ENCODE peak calls at places on chromosome 18, in five cellular contexts. R is OCI-LY7, V is neural progenitor cell, I is adrenal gland, N is heart right ventricle. P is an unnamed sample.

GRCh38 chr18:77134611-77135010 is 2.0 kb upstream of the MBP start:
- DNase-seq in N (no peak), R (no peak), I (no peak), V (no peak), P (no peak)

GRCh38 chr18:56009451-56009850 is 421.5 kb upstream of the TCF4 start:
- DNase-seq in R (no peak), V (peak), I (no peak), N (no peak), P (no peak)

GRCh38 chr18:37457337-37457736 is 108.3 kb downstream of the CELF4 start:
- DNase-seq in R (no peak), N (no peak), I (no peak), V (peak), P (no peak)

GRCh38 chr18:23121133-23121532 is 14.2 kb upstream of the CABLES1 start:
- DNase-seq in N (no peak), R (no peak), I (no peak), V (no peak), P (peak)

GRCh38 chr18:4125246-4125938 is 329.7 kb downstream of the DLGAP1 start:
- DNase-seq in N (peak), R (no peak), V (peak), I (no peak), P (no peak)

GRCh38 chr18:52670903-52671302 is 330.9 kb downstream of the DCC start:
- DNase-seq in R (peak), I (no peak), V (no peak), N (no peak), P (no peak)

GRCh38 chr18:75167759-75168211 is 41.2 kb downstream of the PTGR3 start:
- DNase-seq in R (no peak), I (peak), V (no peak), N (no peak), P (no peak)

GRCh38 chr18:50161806-50162205 is 33.1 kb downstream of the MYO5B start:
- DNase-seq in N (no peak), I (no peak), R (no peak), V (no peak), P (no peak)

GRCh38 chr18:42028232-42028832 is 73.3 kb downstream of the PIK3C3 start:
- DNase-seq in N (no peak), R (peak), I (no peak), V (peak), P (peak)

GRCh38 chr18:55753643-55754255 is 165.8 kb upstream of the TCF4 start:
- DNase-seq in R (no peak), N (no peak), I (no peak), V (no peak), P (no peak)

GRCh38 chr18:64807560-64807959 is 658.7 kb upstream of the LINC00305 start:
- DNase-seq in V (no peak), N (no peak), R (no peak), I (no peak), P (no peak)

GRCh38 chr18:11310476-11311086 is 161.2 kb upstream of the PIEZO2 start:
- DNase-seq in V (peak), I (peak), N (peak), R (peak), P (peak)

GRCh38 chr18:9738266-9738969 is 30.3 kb downstream of the RAB31 start:
- DNase-seq in N (no peak), I (peak), R (no peak), V (no peak), P (no peak)

GRCh38 chr18:34942276-34942675 is 98.9 kb upstream of the MAPRE2 start:
- DNase-seq in R (no peak), I (no peak), V (no peak), N (no peak), P (no peak)

GRCh38 chr18:42183746-42184145 is 228.7 kb downstream of the PIK3C3 start:
- DNase-seq in N (no peak), V (no peak), I (no peak), R (no peak), P (no peak)

GRCh38 chr18:2139676-2140075 is 431.6 kb downstream of the METTL4 start:
- DNase-seq in N (no peak), I (no peak), V (no peak), R (no peak), P (no peak)

GRCh38 chr18:78479443-78479842 is 500.2 kb upstream of the SALL3 start:
- DNase-seq in R (no peak), V (no peak), I (no peak), N (no peak), P (no peak)

GRCh38 chr18:8326763-8327394 is 282.4 kb upstream of the RAB12 start:
- DNase-seq in I (no peak), R (no peak), N (no peak), V (no peak), P (no peak)

GRCh38 chr18:55381277-55381676 is 206.7 kb downstream of the TCF4 start:
- DNase-seq in N (no peak), R (no peak), V (no peak), I (no peak), P (no peak)

GRCh38 chr18:10072659-10073309 is 159.0 kb downstream of the VAPA start:
- DNase-seq in V (no peak), R (no peak), N (no peak), I (no peak), P (no peak)

GRCh38 chr18:55096261-55097026 is 137.2 kb upstream of the CCDC68 start:
- DNase-seq in I (peak), V (peak), R (peak), N (peak), P (peak)

GRCh38 chr18:77822552-77823138 is 573.0 kb downstream of the GALR1 start:
- DNase-seq in R (no peak), V (no peak), N (no peak), I (no peak), P (no peak)

GRCh38 chr18:78896111-78896510 is 83.5 kb upstream of the SALL3 start:
- DNase-seq in N (no peak), V (no peak), R (no peak), I (no peak), P (no peak)

GRCh38 chr18:59272971-59273935 is at the start of gene RAX:
- DNase-seq in V (peak), I (no peak), R (no peak), N (no peak), P (peak)

GRCh38 chr18:67583621-67584020 is 67.1 kb upstream of the DSEL start:
- DNase-seq in R (no peak), N (no peak), I (no peak), V (no peak), P (no peak)

GRCh38 chr18:73331212-73331772 is 463.5 kb upstream of the NETO1 start:
- DNase-seq in V (peak), N (no peak), I (no peak), R (no peak), P (peak)

GRCh38 chr18:35071819-35072247 is 30.6 kb downstream of the MAPRE2 start:
- DNase-seq in N (no peak), I (no peak), R (no peak), V (no peak), P (no peak)

GRCh38 chr18:26181343-26181826 is 44.9 kb upstream of the TAF4B start:
- DNase-seq in R (peak), N (no peak), V (no peak), I (no peak), P (no peak)

GRCh38 chr18:56130481-56130880 is 507.9 kb downstream of the TXNL1 start:
- DNase-seq in I (no peak), N (no peak), V (no peak), R (no peak), P (no peak)

GRCh38 chr18:31610841-31611240 is 19.2 kb downstream of the TTR start:
- DNase-seq in N (no peak), I (peak), R (peak), V (peak), P (peak)

GRCh38 chr18:26190506-26190905 is 35.7 kb upstream of the TAF4B start:
- DNase-seq in I (no peak), R (peak), N (no peak), V (no peak), P (no peak)

GRCh38 chr18:27057459-27058302 is 127.4 kb downstream of the CHST9 start:
- DNase-seq in N (peak), V (no peak), R (no peak), I (no peak), P (no peak)

GRCh38 chr18:59902180-59902992 is 2.6 kb downstream of the PMAIP1 start:
- DNase-seq in R (peak), N (no peak), I (no peak), V (no peak), P (no peak)

GRCh38 chr18:582465-582864 is 2.3 kb downstream of the CETN1 start:
- DNase-seq in N (no peak), I (no peak), V (no peak), R (no peak), P (no peak)

DNA sequence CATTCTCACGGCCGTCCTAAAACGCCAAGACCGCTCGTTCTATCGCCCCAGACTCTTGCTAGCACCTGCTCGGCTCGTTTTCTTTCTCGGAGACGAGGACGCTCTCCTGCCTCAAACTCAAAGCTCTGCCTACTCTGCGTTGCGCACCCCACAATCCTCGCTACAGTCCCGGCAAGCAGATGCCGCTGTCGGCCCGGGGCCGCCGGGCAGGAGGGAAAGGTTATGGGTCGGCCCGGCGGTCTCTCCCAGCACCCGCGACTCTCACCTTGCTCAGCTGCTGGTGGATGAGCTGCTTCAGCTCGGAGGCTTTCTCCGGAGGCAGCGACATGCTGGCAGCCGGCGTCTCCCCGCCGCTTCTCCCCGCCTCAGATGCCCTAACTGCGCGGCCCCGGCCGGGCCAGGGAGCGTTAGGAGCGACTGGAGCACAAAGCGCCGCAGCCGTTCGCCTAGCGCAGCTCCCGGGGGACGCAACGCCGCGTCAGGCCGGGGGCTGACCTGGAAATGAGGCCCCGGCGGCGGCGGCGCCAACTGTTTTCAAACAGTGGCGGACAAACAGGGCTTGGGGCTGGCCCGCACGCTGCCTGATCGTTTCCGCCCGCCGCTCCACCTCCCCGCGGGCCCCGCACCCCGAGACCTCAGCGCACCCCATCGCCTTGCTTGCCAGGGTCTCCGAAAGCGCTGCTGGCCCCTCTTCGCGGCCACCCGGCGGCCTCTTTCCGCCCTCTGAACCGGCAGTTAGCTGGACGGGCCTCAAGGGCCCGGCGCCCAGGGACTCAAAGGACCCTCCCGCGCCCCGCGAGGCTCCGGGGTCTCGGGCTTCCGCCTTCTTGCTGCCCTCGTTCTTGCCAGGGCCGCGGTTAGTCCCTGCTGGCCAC is at the start of the genes CEP76 and PSMG2:
- DNase-seq in R (peak), N (peak), I (peak), V (peak), P (peak)
- H3K4me3 ChIP-seq in R (peak), N (peak), I (peak), V (peak), P (peak)

DNA sequence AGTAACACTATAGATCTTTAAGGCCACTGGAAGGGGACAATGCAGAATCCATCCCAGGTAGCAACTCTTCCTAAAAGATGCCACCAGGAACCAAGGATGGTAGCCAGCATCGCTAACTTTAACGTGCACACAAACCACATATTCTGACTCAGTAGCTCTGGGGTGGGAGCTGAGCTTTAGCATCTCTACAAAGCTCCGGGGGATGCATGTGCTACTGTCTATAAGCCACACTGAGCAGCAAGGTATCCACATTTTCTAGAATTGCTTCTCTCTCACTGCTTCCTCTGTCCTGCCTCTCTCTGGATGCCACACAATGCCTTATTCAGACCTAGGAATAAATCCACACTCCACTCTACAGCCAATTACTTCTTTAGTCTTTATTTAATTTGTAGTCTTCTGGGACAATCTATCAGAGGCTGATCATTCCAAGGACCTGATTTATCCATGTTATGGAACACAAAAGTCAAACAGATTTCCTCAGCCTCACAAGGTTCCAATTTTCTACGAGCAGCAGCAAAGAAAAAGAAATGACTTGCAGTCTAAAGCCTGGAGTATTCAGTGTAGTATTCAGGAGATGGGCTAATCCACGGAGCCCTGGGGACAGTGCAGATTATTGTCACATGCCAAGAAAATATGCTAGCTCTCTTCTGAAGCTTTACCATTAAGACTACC is 4.4 kb downstream of the BCL2 start:
- DNase-seq in I (no peak), N (no peak), R (no peak), V (no peak), P (no peak)
- H3K4me3 ChIP-seq in I (no peak), N (no peak), R (no peak), V (no peak), P (no peak)

GRCh38 chr18:57352761-57353136 is 392 bp downstream of the ST8SIA3 start:
- DNase-seq in V (peak), N (no peak), I (peak), R (no peak), P (peak)
- H3K4me3 ChIP-seq in V (peak), N (no peak), I (no peak), R (no peak), P (peak)

GRCh38 chr18:70490008-70490933 is 201.4 kb downstream of the SOCS6 start:
- DNase-seq in I (no peak), V (peak), N (peak), R (peak), P (peak)
- H3K4me3 ChIP-seq in I (no peak), V (no peak), N (no peak), R (no peak), P (no peak)

DNA sequence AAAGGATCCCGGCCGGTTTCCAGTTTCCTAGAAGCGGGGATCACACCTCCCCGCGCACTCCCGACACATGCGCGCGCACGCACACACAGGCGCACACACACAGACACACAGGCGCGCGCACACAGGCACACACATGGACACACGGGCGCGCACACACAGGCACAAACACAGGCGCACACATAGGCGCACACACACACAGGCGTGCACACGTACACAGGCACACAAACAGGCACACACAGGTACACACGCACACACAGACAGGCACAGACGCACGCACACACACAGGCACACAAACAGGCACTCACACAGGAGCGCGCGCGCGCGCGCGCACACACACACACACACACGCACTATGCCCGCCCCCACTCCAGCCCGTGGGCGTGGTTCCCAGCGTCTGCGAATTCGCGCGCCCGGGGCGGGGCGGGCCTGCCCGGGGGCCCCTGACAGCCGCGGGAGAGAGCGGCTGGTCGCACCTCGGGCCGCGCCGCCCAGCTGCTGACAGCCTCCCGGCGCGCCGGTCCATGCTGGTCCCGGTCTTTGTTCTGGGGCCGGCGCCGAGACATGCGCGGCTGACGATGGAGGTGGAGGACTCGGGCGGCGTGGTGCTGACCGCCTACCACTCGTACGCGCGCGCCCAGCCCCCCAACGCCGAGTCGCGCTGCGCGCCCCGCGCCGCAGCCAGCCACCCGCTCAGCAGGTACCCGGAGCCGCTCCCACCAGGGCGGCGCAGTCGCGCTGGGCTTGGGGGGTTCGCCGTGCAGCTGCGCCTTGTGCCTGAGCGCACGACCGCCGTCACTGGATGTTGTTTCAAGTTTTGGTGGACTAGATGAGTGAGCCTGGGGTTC is at the start of gene ARHGAP28:
- DNase-seq in V (peak), N (peak), R (no peak), I (peak), P (peak)
- H3K4me3 ChIP-seq in V (peak), N (peak), R (no peak), I (peak), P (peak)

DNA sequence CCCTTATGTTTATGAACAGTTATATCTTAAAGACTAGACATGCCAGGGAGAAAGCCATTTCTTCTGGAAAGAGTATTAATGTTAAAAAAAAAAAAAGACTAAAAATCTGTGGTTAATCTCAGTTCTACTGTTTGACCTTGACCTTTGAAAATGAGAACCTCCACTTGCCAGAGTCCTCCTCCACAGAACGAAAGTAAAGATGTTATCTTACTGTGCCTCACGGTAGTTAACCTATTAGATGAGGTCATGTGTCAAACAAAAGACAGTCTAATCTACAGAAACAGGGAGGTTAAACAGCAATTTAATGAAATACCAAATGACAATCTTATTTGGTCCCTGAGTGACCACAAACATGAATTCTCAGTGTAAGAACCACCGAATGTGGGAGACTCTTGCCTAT is 51.2 kb downstream of the SLC14A2 start:
- DNase-seq in N (no peak), V (no peak), I (no peak), R (no peak), P (no peak)
- H3K4me3 ChIP-seq in N (no peak), V (no peak), I (no peak), R (no peak), P (no peak)

DNA sequence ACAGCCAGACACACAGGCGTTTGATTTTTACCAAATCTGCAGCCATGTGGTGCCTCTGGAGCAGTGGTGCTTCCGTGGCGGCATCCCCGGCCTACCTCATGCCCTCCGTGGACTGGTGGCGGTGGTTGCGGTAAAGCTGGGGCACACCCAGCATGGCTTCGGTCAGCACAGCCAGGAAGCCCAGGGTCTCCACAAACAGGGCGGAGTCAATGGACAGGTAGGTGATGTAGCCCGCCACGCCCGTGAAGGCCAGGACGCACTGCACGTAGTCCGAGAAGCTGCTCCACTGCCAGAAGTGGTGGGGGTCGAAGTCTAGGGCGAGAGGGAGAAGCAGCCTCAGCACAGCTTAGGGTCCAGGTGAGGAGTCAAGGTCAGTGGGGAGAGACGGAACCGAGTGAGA is 32.4 kb downstream of the SLC66A2 start:
- DNase-seq in N (no peak), R (no peak), V (no peak), I (peak), P (no peak)
- H3K4me3 ChIP-seq in N (no peak), R (no peak), V (no peak), I (no peak), P (no peak)